ENCODE peak calls at places on chromosomes 16 and 17, in six cellular contexts. A is heart left ventricle; B is endodermal cell; M is left ventricle myocardium inferior; E is H9; W is effector memory CD4-positive, alpha-beta T cell. R is an unnamed sample.

GRCh38 chr17:19372004-19372365 is 6.3 kb upstream of the MAPK7 start:
- DNase-seq in A (no peak), B (peak), M (no peak), E (no peak), W (no peak), R (no peak)

GRCh38 chr16:74268372-74268782 is 28.2 kb upstream of the PSMD7 start:
- DNase-seq in A (no peak), B (no peak), M (no peak), E (no peak), W (no peak), R (no peak)

GRCh38 chr17:11308550-11308949 is 67.5 kb downstream of the SHISA6 start:
- DNase-seq in A (no peak), B (peak), M (no peak), E (peak), W (no peak), R (no peak)

GRCh38 chr17:77354420-77354720 is 213.6 kb downstream of the SEC14L1 start:
- DNase-seq in A (no peak), B (peak), M (no peak), E (no peak), W (no peak), R (no peak)

GRCh38 chr17:65737451-65737850 is 176.0 kb upstream of the AXIN2 start:
- DNase-seq in A (no peak), B (no peak), M (no peak), E (no peak), W (no peak), R (no peak)

GRCh38 chr16:75106351-75107274 is 10.0 kb downstream of the LDHD start:
- DNase-seq in A (no peak), B (no peak), M (no peak), E (peak), W (no peak), R (no peak)

GRCh38 chr16:64858076-64858475 is 263.8 kb downstream of the CDH11 start:
- DNase-seq in A (no peak), B (no peak), M (no peak), E (no peak), W (no peak), R (no peak)

GRCh38 chr16:66364117-66364958 is 2.2 kb upstream of the CDH5 start:
- DNase-seq in A (peak), B (peak), M (peak), E (no peak), W (no peak), R (no peak)

GRCh38 chr17:39667262-39668140 is 752 bp upstream of the PNMT start:
- DNase-seq in A (peak), B (peak), M (peak), E (no peak), W (no peak), R (no peak)

GRCh38 chr17:3647769-3648540 is 11.4 kb downstream of the CTNS start:
- DNase-seq in A (no peak), B (peak), M (peak), E (peak), W (no peak), R (peak)

GRCh38 chr17:32492281-32492623 is 5.5 kb downstream of the CDK5R1 start:
- DNase-seq in A (no peak), B (no peak), M (no peak), E (no peak), W (no peak), R (no peak)
- H3K27ac ChIP-seq in A (no peak), B (no peak), M (no peak), E (no peak), W (no peak), R (no peak)

DNA sequence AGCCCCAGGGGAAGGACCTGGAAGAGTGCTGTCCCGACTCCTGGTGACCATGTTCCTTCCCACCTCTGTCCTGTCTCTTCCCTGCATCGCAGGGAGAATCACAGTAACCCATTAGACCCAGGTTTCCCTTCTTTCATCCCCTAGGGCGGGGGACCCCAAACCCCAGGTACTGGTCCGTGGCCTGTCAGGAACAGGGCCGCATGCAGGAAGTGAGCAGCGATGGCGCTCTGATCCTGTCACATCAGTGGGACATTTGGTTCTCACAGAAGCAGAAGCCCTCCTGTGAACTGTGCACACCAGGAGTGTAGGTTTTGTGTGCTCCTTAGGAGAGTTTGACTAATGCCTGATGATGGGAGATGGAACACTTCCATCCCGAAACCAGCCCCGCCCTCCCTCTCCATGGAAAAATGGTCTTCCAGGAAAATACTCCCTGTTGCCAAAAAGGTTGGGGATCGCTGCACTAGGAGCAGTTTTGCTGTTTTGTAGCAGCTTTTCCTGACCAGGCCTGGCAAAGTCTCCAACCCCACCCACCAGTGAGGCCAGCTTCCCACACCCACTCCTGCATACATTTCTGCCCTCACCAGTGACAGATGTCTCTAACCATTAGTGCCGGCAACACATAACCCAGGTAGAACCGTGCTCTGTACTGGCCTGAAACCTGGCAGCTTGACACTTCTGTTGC is 10.5 kb downstream of the MNT start:
- DNase-seq in A (peak), B (no peak), M (no peak), E (no peak), W (no peak), R (no peak)
- H3K27ac ChIP-seq in A (peak), B (no peak), M (peak), E (no peak), W (peak), R (no peak)

GRCh38 chr17:2068589-2069051 is 13.7 kb downstream of the HIC1 start:
- DNase-seq in A (no peak), B (no peak), M (no peak), E (no peak), W (no peak), R (no peak)
- H3K27ac ChIP-seq in A (peak), B (peak), M (peak), E (no peak), W (no peak), R (peak)

GRCh38 chr17:44170499-44171201 is at the start of gene ASB16:
- DNase-seq in A (no peak), B (peak), M (peak), E (peak), W (no peak), R (no peak)
- H3K27ac ChIP-seq in A (peak), B (peak), M (peak), E (no peak), W (no peak), R (no peak)

GRCh38 chr16:85027968-85028637 is 508 bp downstream of the KIAA0513 start:
- DNase-seq in A (no peak), B (no peak), M (no peak), E (no peak), W (no peak), R (no peak)
- H3K27ac ChIP-seq in A (peak), B (no peak), M (peak), E (no peak), W (peak), R (peak)

GRCh38 chr17:30821751-30822723 is 2.5 kb downstream of the CRLF3 start:
- DNase-seq in A (no peak), B (no peak), M (no peak), E (no peak), W (no peak), R (no peak)
- H3K27ac ChIP-seq in A (no peak), B (no peak), M (no peak), E (no peak), W (peak), R (no peak)

GRCh38 chr16:15507299-15507958 is 73.0 kb downstream of the BMERB1 start:
- DNase-seq in A (no peak), B (peak), M (no peak), E (no peak), W (no peak), R (peak)
- H3K27ac ChIP-seq in A (no peak), B (no peak), M (peak), E (no peak), W (no peak), R (no peak)

DNA sequence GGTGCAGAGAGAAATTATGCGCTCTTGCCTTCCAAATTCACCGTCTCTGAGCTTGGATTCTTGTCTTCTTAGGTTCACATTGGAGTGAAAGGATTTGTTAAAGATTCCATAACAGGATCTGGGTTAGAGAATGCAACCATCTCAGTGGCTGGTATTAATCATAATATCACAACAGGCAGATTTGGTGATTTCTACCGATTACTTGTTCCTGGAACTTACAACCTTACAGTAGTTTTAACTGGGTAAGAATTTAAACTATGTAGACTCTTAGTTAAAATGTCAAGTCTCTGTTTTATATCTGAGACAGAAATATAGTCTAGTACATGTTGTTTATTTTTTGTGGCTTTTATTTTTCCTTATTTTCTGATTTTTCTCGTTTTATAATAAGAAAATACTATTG is 42.9 kb downstream of the CPD start:
- DNase-seq in A (no peak), B (no peak), M (no peak), E (no peak), W (no peak), R (no peak)
- H3K27ac ChIP-seq in A (no peak), B (no peak), M (no peak), E (no peak), W (no peak), R (no peak)

DNA sequence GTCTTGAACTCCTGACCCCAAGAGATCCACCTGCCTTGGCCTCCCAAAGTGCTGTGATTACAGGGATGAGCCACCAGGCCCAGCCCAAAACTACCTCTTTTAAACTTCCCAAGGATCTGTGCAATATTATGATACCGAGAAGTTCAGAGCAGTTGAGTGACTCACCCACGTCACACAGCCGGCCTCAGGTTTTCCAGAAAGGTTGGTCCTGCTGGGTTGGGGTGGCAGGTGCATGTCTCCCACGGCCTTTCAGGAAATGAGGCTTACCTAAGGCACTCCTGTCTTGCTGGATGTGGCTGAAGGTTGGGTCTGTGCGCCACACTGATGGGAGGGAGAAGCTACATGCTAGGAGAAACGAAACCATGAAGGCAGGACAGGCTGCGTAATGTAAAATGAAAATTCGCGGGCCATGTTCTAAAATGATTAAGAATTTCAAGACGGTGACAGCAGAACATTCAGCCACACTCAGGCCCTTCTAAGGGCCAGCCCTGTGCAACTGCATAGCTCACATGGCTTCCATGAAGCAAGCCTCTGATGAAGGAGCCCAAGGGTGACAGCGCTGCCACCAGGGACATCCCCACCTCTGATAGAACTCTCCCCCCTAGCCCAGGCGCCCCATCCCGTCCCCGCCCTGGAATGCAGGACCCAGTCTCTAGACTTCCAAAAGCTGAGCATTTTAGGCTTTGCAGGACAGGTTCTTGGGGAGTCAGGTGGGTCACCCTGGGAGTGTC is 6.6 kb upstream of the GLIS2 start:
- DNase-seq in A (no peak), B (no peak), M (no peak), E (peak), W (no peak), R (no peak)
- H3K27ac ChIP-seq in A (peak), B (no peak), M (peak), E (no peak), W (peak), R (no peak)

R was measured in caudate nucleus.